ENCODE peak calls at places on chromosomes 6 and 20, in four cellular contexts. Z is HepG2, K is H1, H is GM12878. N is an unnamed sample.

GRCh38 chr6:15077006-15077405 is 168.9 kb upstream of the JARID2 start:
- DNase-seq in Z (no peak), H (no peak), K (no peak), N (no peak)

GRCh38 chr6:3713266-3713665 is 38.2 kb downstream of the PXDC1 start:
- DNase-seq in Z (no peak), K (no peak), H (no peak), N (no peak)

GRCh38 chr6:126077810-126078791 is 91.8 kb downstream of the TRMT11 start:
- DNase-seq in K (no peak), H (no peak), Z (no peak), N (peak)

GRCh38 chr6:145204258-145204766 is 531.0 kb downstream of the EPM2A start:
- DNase-seq in H (no peak), K (no peak), Z (no peak), N (peak)

GRCh38 chr6:156779206-156780116 is 2.3 kb downstream of the ARID1B start:
- DNase-seq in K (no peak), Z (peak), H (no peak), N (peak)

GRCh38 chr6:43806758-43807227 is 36.8 kb downstream of the VEGFA start:
- DNase-seq in Z (no peak), K (no peak), H (no peak), N (no peak)

GRCh38 chr6:83463886-83464285 is 33.0 kb upstream of the ME1 start:
- DNase-seq in H (no peak), Z (no peak), K (no peak), N (no peak)

GRCh38 chr6:72931325-72931903 is 293.9 kb downstream of the KHDC1L start:
- DNase-seq in H (no peak), Z (no peak), K (no peak), N (no peak)

GRCh38 chr6:84457276-84457675 is 229.8 kb upstream of the CEP162 start:
- DNase-seq in H (no peak), Z (no peak), K (no peak), N (no peak)

GRCh38 chr6:17258763-17259162 is 22.4 kb upstream of the RBM24 start:
- DNase-seq in K (no peak), Z (no peak), H (no peak), N (peak)

GRCh38 chr20:34880095-34880680 is 3.8 kb downstream of the ACSS2 start:
- DNase-seq in H (no peak), Z (no peak), K (no peak), N (no peak)

GRCh38 chr6:3356824-3357420 is 98.2 kb downstream of the PSMG4 start:
- DNase-seq in H (no peak), Z (peak), K (no peak), N (no peak)

GRCh38 chr6:6654599-6655575 is 66.4 kb downstream of the LY86 start:
- DNase-seq in H (no peak), K (no peak), Z (no peak), N (no peak)

GRCh38 chr6:153790881-153791473 is 248.1 kb upstream of the OPRM1 start:
- DNase-seq in K (no peak), H (no peak), Z (peak), N (peak)

GRCh38 chr6:135851442-135852271 is at the start of gene PDE7B:
- DNase-seq in K (peak), H (no peak), Z (no peak), N (peak)

GRCh38 chr20:49999329-49999728 is 16.5 kb downstream of the SNAI1 start:
- DNase-seq in H (peak), Z (no peak), K (no peak), N (no peak)

GRCh38 chr6:144581807-144582537 is 296.8 kb downstream of the UTRN start:
- DNase-seq in K (no peak), Z (peak), H (no peak), N (peak)

GRCh38 chr6:27684264-27685211 is 211.6 kb upstream of the ZNF184 start:
- DNase-seq in K (peak), Z (peak), H (peak), N (peak)

GRCh38 chr6:107574856-107575255 is 84.9 kb downstream of the SOBP start:
- DNase-seq in H (no peak), Z (no peak), K (no peak), N (no peak)

GRCh38 chr6:26330835-26331808 is 33.9 kb upstream of the BTN3A2 start:
- DNase-seq in H (no peak), Z (peak), K (no peak), N (peak)

GRCh38 chr6:108805611-108806181 is 42.5 kb upstream of the ARMC2 start:
- DNase-seq in K (no peak), Z (no peak), H (peak), N (no peak)

GRCh38 chr6:137823826-137824501 is 43.1 kb upstream of the TNFAIP3 start:
- DNase-seq in K (no peak), Z (no peak), H (no peak), N (peak)

GRCh38 chr6:139882977-139883728 is 508.7 kb upstream of the CITED2 start:
- DNase-seq in H (no peak), K (no peak), Z (peak), N (no peak)

GRCh38 chr6:52910091-52910490 is 593 bp upstream of the GSTA3 start:
- DNase-seq in H (no peak), K (no peak), Z (no peak), N (no peak)

GRCh38 chr20:58131581-58132142 is 96.8 kb downstream of the ANKRD60 start:
- DNase-seq in H (no peak), Z (peak), K (no peak), N (no peak)

GRCh38 chr6:135251964-135252429 is 70.9 kb downstream of the MYB start:
- DNase-seq in H (no peak), Z (peak), K (no peak), N (no peak)

GRCh38 chr20:48283470-48284110 is 498.3 kb upstream of the SULF2 start:
- DNase-seq in K (no peak), H (no peak), Z (peak), N (no peak)

GRCh38 chr20:11794525-11794924 is 123.2 kb upstream of the BTBD3 start:
- DNase-seq in Z (no peak), H (no peak), K (no peak), N (no peak)

GRCh38 chr6:1335367-1336037 is 23.6 kb downstream of the FOXQ1 start:
- DNase-seq in K (no peak), Z (peak), H (no peak), N (no peak)

GRCh38 chr6:1957746-1958145 is 287.7 kb downstream of the GMDS start:
- DNase-seq in Z (no peak), H (no peak), K (no peak), N (no peak)

GRCh38 chr20:36875702-36876472 is at the start of gene TLDC2:
- DNase-seq in H (no peak), K (no peak), Z (peak), N (no peak)
- TF ChIP-seq TCF12 in H (no peak), K (no peak), Z (no peak), N (no peak)

GRCh38 chr20:32968833-32969241 is 35.4 kb downstream of the SUN5 start:
- DNase-seq in H (no peak), K (no peak), Z (no peak), N (no peak)

GRCh38 chr20:32970973-32971300 is 33.3 kb downstream of the SUN5 start:
- DNase-seq in H (no peak), Z (no peak), K (no peak), N (no peak)

GRCh38 chr20:32969356-32970114 is 34.7 kb downstream of the SUN5 start:
- DNase-seq in K (no peak), H (no peak), Z (no peak), N (no peak)

GRCh38 chr20:32971703-32972161 is 32.5 kb downstream of the SUN5 start:
- DNase-seq in Z (no peak), H (peak), K (no peak), N (no peak)

DNA sequence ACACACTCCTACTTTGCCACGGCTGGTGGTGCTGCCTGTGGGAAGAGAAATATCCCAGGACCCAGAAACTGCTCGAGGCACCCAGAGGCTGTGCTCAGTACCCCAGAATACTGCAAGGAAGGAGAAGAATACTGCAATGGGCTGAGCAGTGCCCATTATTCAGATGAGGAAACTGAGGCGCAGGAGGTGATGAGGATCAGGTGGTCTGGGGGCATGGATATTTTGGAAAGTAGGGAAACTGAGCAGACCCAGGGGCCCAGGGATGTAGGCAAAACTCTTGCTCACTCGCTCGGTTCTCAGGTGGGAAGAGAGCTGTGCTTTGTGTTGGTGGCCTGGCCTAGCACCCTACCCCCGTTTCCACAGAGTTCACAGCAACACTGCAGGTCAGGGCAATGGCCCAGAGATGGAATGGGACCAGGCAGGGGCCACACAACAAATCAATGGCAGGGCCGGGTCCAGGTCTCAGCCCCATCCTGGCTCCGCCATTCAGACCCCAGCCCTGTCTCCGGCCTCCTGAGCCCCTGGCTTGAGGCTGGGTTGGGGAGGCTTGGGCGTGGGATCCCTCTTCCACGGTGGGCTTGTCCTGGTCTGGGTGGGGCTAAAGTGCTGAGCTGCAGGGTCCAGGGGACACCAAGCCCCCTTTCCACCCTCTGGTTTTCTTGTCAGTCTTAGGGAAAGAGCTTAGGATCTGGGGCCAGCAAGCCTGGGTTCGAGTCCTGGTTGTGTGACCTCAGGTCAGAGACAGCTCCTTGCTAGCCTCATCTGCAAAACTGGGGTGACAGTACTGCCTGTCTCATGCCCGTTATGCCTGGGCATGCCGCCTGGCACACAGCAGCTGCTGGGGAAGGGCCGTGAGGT is 33.9 kb downstream of the SUN5 start:
- DNase-seq in Z (no peak), K (no peak), H (no peak), N (no peak)
- TF ChIP-seq TCF12 in Z (no peak), K (no peak), H (no peak), N (no peak)

GRCh38 chr20:46027245-46027853 is 1.7 kb upstream of the SLC12A5 start:
- DNase-seq in Z (peak), H (no peak), K (no peak), N (no peak)
- TF ChIP-seq TCF12 in Z (no peak), H (no peak), K (no peak), N (no peak)

DNA sequence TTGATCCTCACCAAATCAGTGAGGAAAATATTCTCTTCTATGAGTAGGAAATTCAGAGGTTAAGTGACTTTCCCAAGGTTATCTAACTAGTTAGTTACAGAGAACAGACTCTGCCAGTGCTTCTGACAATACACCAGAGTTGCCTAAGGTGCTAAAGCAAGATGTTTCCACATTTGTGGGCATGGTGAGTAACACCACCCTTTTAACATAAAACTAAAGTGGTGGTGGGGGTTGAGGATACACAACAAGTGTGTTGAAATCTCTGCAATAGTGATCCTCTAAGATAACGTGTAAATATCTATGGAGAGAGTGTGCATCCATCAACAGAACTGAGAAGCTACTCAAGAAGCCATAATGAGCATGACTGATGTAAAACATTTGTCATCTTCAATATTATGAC is 11.7 kb downstream of the VNN2 start:
- DNase-seq in K (no peak), Z (no peak), H (no peak), N (no peak)
- TF ChIP-seq TCF12 in K (no peak), Z (no peak), H (no peak), N (no peak)

GRCh38 chr6:121093928-121094327 is 240.4 kb downstream of the TBC1D32 start:
- DNase-seq in Z (no peak), K (no peak), H (no peak), N (no peak)
- TF ChIP-seq TCF12 in Z (no peak), K (no peak), H (no peak), N (no peak)

GRCh38 chr6:41937881-41938574 is 3.6 kb downstream of the CCND3 start:
- DNase-seq in H (no peak), Z (no peak), K (no peak), N (no peak)
- TF ChIP-seq TCF12 in H (no peak), Z (no peak), K (no peak), N (no peak)

DNA sequence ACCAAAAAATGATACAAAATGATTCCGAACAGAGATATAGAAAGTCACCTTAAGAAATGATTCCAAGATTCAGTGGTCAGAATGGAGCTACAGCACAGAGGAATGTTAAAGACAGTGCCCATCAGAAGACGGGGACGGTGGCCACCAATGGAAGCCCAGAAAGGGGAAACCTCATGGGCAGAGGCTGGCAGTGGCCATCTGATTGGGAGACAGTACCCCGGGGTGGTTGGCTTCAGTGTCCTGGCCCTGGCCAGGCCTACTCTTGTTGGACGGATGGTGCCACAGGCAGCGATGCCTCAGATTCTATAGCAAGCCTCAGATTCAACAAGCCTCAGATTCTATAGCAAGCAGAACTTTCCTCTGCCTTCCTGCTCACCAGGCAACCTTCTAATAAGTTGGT is 16.6 kb upstream of the PI16 start:
- DNase-seq in Z (no peak), K (no peak), H (no peak), N (no peak)
- TF ChIP-seq TCF12 in Z (no peak), K (no peak), H (no peak), N (no peak)

GRCh38 chr6:31368461-31368860 is 11.5 kb upstream of the HLA-B start:
- DNase-seq in Z (no peak), H (no peak), K (no peak), N (no peak)
- TF ChIP-seq TCF12 in Z (no peak), H (no peak), K (no peak), N (no peak)

GRCh38 chr6:31559958-31560696 is 12.0 kb upstream of the LTA start:
- DNase-seq in Z (no peak), K (no peak), H (peak), N (no peak)
- TF ChIP-seq TCF12 in Z (no peak), K (no peak), H (peak), N (peak)

GRCh38 chr6:23091795-23092194 is 522.4 kb downstream of the HDGFL1 start:
- DNase-seq in H (no peak), Z (no peak), K (no peak), N (no peak)
- TF ChIP-seq TCF12 in H (no peak), Z (no peak), K (no peak), N (no peak)